ENCODE peak calls at places on chromosomes 12 and 14, in six cellular contexts. One of them, this sample, is unnamed.
A peak's percentile ranks its signal among the peaks of the same experiment; 100 is the strongest.

GRCh38 chr14:100747021-100747586 is 20.4 kb downstream of the DLK1 start:
- DNase-seq in stimulated activated naive CD8-positive, alpha-beta T cell treated with anti-CD3 and anti-CD28 coated beads, Interleukin-15, amount 100 ng/mL, for 72 hours: no peak
- DNase-seq in G401: no peak
- DNase-seq in COR-L47: peak; percentile 40
- DNase-seq in type B pancreatic cell: no peak
- DNase-seq in OCI-LY7: no peak
- DNase-seq in this sample: peak; percentile 63

GRCh38 chr14:63707216-63707615 is 20.6 kb downstream of the SGPP1 start:
- DNase-seq in stimulated activated naive CD8-positive, alpha-beta T cell treated with anti-CD3 and anti-CD28 coated beads, Interleukin-15, amount 100 ng/mL, for 72 hours: no peak
- DNase-seq in COR-L47: no peak
- DNase-seq in OCI-LY7: no peak
- DNase-seq in G401: no peak
- DNase-seq in type B pancreatic cell: no peak
- DNase-seq in this sample: no peak

GRCh38 chr14:79016828-79017505 is 846.8 kb downstream of the NRXN3 start:
- DNase-seq in OCI-LY7: no peak
- DNase-seq in type B pancreatic cell: no peak
- DNase-seq in G401: no peak
- DNase-seq in stimulated activated naive CD8-positive, alpha-beta T cell treated with anti-CD3 and anti-CD28 coated beads, Interleukin-15, amount 100 ng/mL, for 72 hours: no peak
- DNase-seq in COR-L47: no peak
- DNase-seq in this sample: peak; percentile 29

GRCh38 chr12:76313289-76313688 is 34.9 kb downstream of the BBS10 start:
- DNase-seq in COR-L47: no peak
- DNase-seq in type B pancreatic cell: no peak
- DNase-seq in stimulated activated naive CD8-positive, alpha-beta T cell treated with anti-CD3 and anti-CD28 coated beads, Interleukin-15, amount 100 ng/mL, for 72 hours: no peak
- DNase-seq in G401: no peak
- DNase-seq in OCI-LY7: no peak
- DNase-seq in this sample: no peak

GRCh38 chr12:70691018-70691672 is 53.9 kb upstream of the PTPRB start:
- DNase-seq in G401: peak; percentile 35
- DNase-seq in type B pancreatic cell: no peak
- DNase-seq in stimulated activated naive CD8-positive, alpha-beta T cell treated with anti-CD3 and anti-CD28 coated beads, Interleukin-15, amount 100 ng/mL, for 72 hours: no peak
- DNase-seq in OCI-LY7: no peak
- DNase-seq in COR-L47: no peak
- DNase-seq in this sample: no peak

GRCh38 chr14:98112211-98112780 is 1159.7 kb downstream of the BCL11B start:
- DNase-seq in OCI-LY7: no peak
- DNase-seq in G401: no peak
- DNase-seq in stimulated activated naive CD8-positive, alpha-beta T cell treated with anti-CD3 and anti-CD28 coated beads, Interleukin-15, amount 100 ng/mL, for 72 hours: no peak
- DNase-seq in type B pancreatic cell: no peak
- DNase-seq in COR-L47: no peak
- DNase-seq in this sample: no peak

GRCh38 chr12:22333751-22334695 is 484 bp downstream of the ST8SIA1 start:
- DNase-seq in type B pancreatic cell: no peak
- DNase-seq in OCI-LY7: no peak
- DNase-seq in G401: peak; percentile 74
- DNase-seq in COR-L47: no peak
- DNase-seq in stimulated activated naive CD8-positive, alpha-beta T cell treated with anti-CD3 and anti-CD28 coated beads, Interleukin-15, amount 100 ng/mL, for 72 hours: peak; percentile 9
- DNase-seq in this sample: peak; percentile 31

GRCh38 chr12:52539024-52539820 is 13.7 kb downstream of the KRT71 start:
- DNase-seq in COR-L47: peak; percentile 86
- DNase-seq in type B pancreatic cell: no peak
- DNase-seq in stimulated activated naive CD8-positive, alpha-beta T cell treated with anti-CD3 and anti-CD28 coated beads, Interleukin-15, amount 100 ng/mL, for 72 hours: no peak
- DNase-seq in OCI-LY7: no peak
- DNase-seq in G401: no peak
- DNase-seq in this sample: peak; percentile 76

GRCh38 chr14:69882086-69882864 is 3.1 kb downstream of the SMOC1 start:
- DNase-seq in G401: no peak
- DNase-seq in type B pancreatic cell: no peak
- DNase-seq in COR-L47: no peak
- DNase-seq in stimulated activated naive CD8-positive, alpha-beta T cell treated with anti-CD3 and anti-CD28 coated beads, Interleukin-15, amount 100 ng/mL, for 72 hours: no peak
- DNase-seq in OCI-LY7: no peak
- DNase-seq in this sample: no peak

GRCh38 chr14:68405959-68406358 is 386.9 kb downstream of the ZFP36L1 start:
- DNase-seq in COR-L47: no peak
- DNase-seq in G401: no peak
- DNase-seq in OCI-LY7: no peak
- DNase-seq in type B pancreatic cell: no peak
- DNase-seq in stimulated activated naive CD8-positive, alpha-beta T cell treated with anti-CD3 and anti-CD28 coated beads, Interleukin-15, amount 100 ng/mL, for 72 hours: no peak
- DNase-seq in this sample: no peak

GRCh38 chr12:78209851-78210493 is 379.3 kb downstream of the NAV3 start:
- DNase-seq in G401: peak; percentile 44
- DNase-seq in OCI-LY7: no peak
- DNase-seq in stimulated activated naive CD8-positive, alpha-beta T cell treated with anti-CD3 and anti-CD28 coated beads, Interleukin-15, amount 100 ng/mL, for 72 hours: no peak
- DNase-seq in type B pancreatic cell: no peak
- DNase-seq in COR-L47: peak; percentile 75
- DNase-seq in this sample: peak; percentile 97